ENCODE peak calls at places on chromosomes 12 and 14, in seven cellular contexts. One of them, this sample, is unnamed.

GRCh38 chr12:124319368-124320050 is 24.6 kb downstream of the RFLNA start:
- DNase-seq in Peyer's patch: no peak
- DNase-seq in BE2C: no peak
- DNase-seq in HepG2: no peak
- DNase-seq in A549: no peak
- DNase-seq in GM12865: peak
- DNase-seq in AG04450: no peak
- DNase-seq in this sample: no peak

GRCh38 chr14:37778135-37778943 is 182.9 kb downstream of the TTC6 start:
- DNase-seq in Peyer's patch: no peak
- DNase-seq in BE2C: no peak
- DNase-seq in HepG2: no peak
- DNase-seq in A549: no peak
- DNase-seq in GM12865: no peak
- DNase-seq in AG04450: no peak
- DNase-seq in this sample: no peak

GRCh38 chr14:72443991-72444431 is 449.9 kb downstream of the DPF3 start:
- DNase-seq in Peyer's patch: no peak
- DNase-seq in BE2C: no peak
- DNase-seq in HepG2: no peak
- DNase-seq in A549: no peak
- DNase-seq in GM12865: peak
- DNase-seq in AG04450: no peak
- DNase-seq in this sample: no peak

GRCh38 chr14:97149775-97150174 is 352.6 kb downstream of the VRK1 start:
- DNase-seq in Peyer's patch: no peak
- DNase-seq in BE2C: no peak
- DNase-seq in HepG2: no peak
- DNase-seq in A549: no peak
- DNase-seq in GM12865: no peak
- DNase-seq in AG04450: no peak
- DNase-seq in this sample: no peak

GRCh38 chr14:80681651-80682050 is 259.9 kb downstream of the CEP128 start:
- DNase-seq in Peyer's patch: no peak
- DNase-seq in BE2C: no peak
- DNase-seq in HepG2: no peak
- DNase-seq in A549: no peak
- DNase-seq in GM12865: no peak
- DNase-seq in AG04450: no peak
- DNase-seq in this sample: no peak

GRCh38 chr12:58491296-58491695 is 429.0 kb downstream of the LRIG3 start:
- DNase-seq in Peyer's patch: no peak
- DNase-seq in BE2C: no peak
- DNase-seq in HepG2: no peak
- DNase-seq in A549: no peak
- DNase-seq in GM12865: no peak
- DNase-seq in AG04450: peak
- DNase-seq in this sample: no peak

GRCh38 chr12:13008741-13009380 is 8.8 kb upstream of the HEBP1 start:
- DNase-seq in Peyer's patch: no peak
- DNase-seq in BE2C: no peak
- DNase-seq in HepG2: no peak
- DNase-seq in A549: no peak
- DNase-seq in GM12865: no peak
- DNase-seq in AG04450: no peak
- DNase-seq in this sample: no peak

GRCh38 chr12:116160196-116160595 is 117.3 kb downstream of the MED13L start:
- DNase-seq in Peyer's patch: no peak
- DNase-seq in BE2C: no peak
- DNase-seq in HepG2: no peak
- DNase-seq in A549: peak
- DNase-seq in GM12865: no peak
- DNase-seq in AG04450: no peak
- DNase-seq in this sample: no peak

GRCh38 chr14:61812347-61813100 is 50.3 kb downstream of the SNAPC1 start:
- DNase-seq in Peyer's patch: no peak
- DNase-seq in BE2C: peak
- DNase-seq in HepG2: no peak
- DNase-seq in A549: no peak
- DNase-seq in GM12865: no peak
- DNase-seq in AG04450: no peak
- DNase-seq in this sample: no peak

GRCh38 chr12:102680296-102680695 is 199.9 kb upstream of the IGF1 start:
- DNase-seq in Peyer's patch: no peak
- DNase-seq in BE2C: no peak
- DNase-seq in HepG2: no peak
- DNase-seq in A549: no peak
- DNase-seq in GM12865: no peak
- DNase-seq in AG04450: no peak
- DNase-seq in this sample: no peak
- H3K4me3 ChIP-seq in Peyer's patch: no peak
- H3K4me3 ChIP-seq in BE2C: no peak
- H3K4me3 ChIP-seq in HepG2: no peak
- H3K4me3 ChIP-seq in A549: no peak
- H3K4me3 ChIP-seq in GM12865: no peak
- H3K4me3 ChIP-seq in AG04450: no peak
- H3K4me3 ChIP-seq in this sample: no peak

DNA sequence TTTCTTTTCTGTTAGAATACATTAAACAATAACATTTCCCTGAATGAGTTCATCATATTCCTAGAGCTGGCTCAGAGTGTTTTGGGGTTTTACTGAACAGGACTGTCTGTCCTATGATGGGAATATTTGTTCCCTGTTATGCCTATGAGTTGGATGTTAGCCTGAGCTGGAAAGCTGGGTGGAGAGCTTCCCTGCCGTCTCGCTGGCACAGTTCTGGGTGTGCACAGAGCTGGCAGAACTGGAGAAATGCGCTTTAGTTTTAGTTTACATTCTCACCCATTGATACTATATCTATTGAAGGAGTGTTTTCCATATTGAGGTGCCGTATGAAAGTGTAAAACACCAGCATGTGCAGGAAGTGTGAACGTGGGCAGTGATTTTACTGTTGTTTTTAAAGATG is 462.3 kb downstream of the EGLN3 start:
- DNase-seq in Peyer's patch: no peak
- DNase-seq in BE2C: no peak
- DNase-seq in HepG2: no peak
- DNase-seq in A549: no peak
- DNase-seq in GM12865: no peak
- DNase-seq in AG04450: no peak
- DNase-seq in this sample: no peak
- H3K4me3 ChIP-seq in Peyer's patch: no peak
- H3K4me3 ChIP-seq in BE2C: no peak
- H3K4me3 ChIP-seq in HepG2: no peak
- H3K4me3 ChIP-seq in A549: no peak
- H3K4me3 ChIP-seq in GM12865: no peak
- H3K4me3 ChIP-seq in AG04450: no peak
- H3K4me3 ChIP-seq in this sample: no peak

GRCh38 chr12:96368687-96369086 is 31.6 kb downstream of the CDK17 start:
- DNase-seq in Peyer's patch: no peak
- DNase-seq in BE2C: no peak
- DNase-seq in HepG2: no peak
- DNase-seq in A549: no peak
- DNase-seq in GM12865: no peak
- DNase-seq in AG04450: no peak
- DNase-seq in this sample: no peak

GRCh38 chr12:96365604-96366230 is 34.5 kb downstream of the CDK17 start:
- DNase-seq in Peyer's patch: no peak
- DNase-seq in BE2C: no peak
- DNase-seq in HepG2: no peak
- DNase-seq in A549: no peak
- DNase-seq in GM12865: no peak
- DNase-seq in AG04450: no peak
- DNase-seq in this sample: no peak

GRCh38 chr12:96368233-96368632 is 32.0 kb downstream of the CDK17 start:
- DNase-seq in Peyer's patch: no peak
- DNase-seq in BE2C: peak
- DNase-seq in HepG2: no peak
- DNase-seq in A549: no peak
- DNase-seq in GM12865: peak
- DNase-seq in AG04450: no peak
- DNase-seq in this sample: no peak

GRCh38 chr12:96364092-96364700 is 36.0 kb downstream of the CDK17 start:
- DNase-seq in Peyer's patch: no peak
- DNase-seq in BE2C: no peak
- DNase-seq in HepG2: no peak
- DNase-seq in A549: no peak
- DNase-seq in GM12865: no peak
- DNase-seq in AG04450: no peak
- DNase-seq in this sample: no peak

DNA sequence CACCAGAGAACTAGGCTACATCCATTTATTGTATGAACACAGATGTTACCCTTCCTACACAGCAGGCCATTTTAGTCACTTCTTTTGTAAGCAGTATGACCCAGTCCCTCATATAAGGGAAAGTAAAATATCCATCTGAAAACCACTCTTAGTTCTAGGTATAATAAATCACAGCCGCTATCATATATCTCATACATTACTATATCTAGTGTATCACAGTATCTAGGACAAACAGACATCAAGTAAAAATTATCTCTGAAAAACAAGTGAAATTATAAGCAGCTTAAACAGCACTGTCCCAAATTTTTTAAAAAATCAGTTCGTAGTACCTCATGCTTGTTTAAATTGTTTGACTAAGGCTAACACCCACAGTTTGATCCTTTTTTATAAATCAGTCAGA is 34.0 kb downstream of the CDK17 start:
- DNase-seq in Peyer's patch: no peak
- DNase-seq in BE2C: no peak
- DNase-seq in HepG2: no peak
- DNase-seq in A549: no peak
- DNase-seq in GM12865: no peak
- DNase-seq in AG04450: no peak
- DNase-seq in this sample: no peak
- H3K4me3 ChIP-seq in Peyer's patch: no peak
- H3K4me3 ChIP-seq in BE2C: no peak
- H3K4me3 ChIP-seq in HepG2: no peak
- H3K4me3 ChIP-seq in A549: no peak
- H3K4me3 ChIP-seq in GM12865: no peak
- H3K4me3 ChIP-seq in AG04450: no peak
- H3K4me3 ChIP-seq in this sample: no peak

GRCh38 chr14:74349757-74350156 is 1.5 kb downstream of the VRTN start:
- DNase-seq in Peyer's patch: peak
- DNase-seq in BE2C: no peak
- DNase-seq in HepG2: no peak
- DNase-seq in A549: no peak
- DNase-seq in GM12865: no peak
- DNase-seq in AG04450: no peak
- DNase-seq in this sample: no peak
- H3K4me3 ChIP-seq in Peyer's patch: no peak
- H3K4me3 ChIP-seq in BE2C: no peak
- H3K4me3 ChIP-seq in HepG2: no peak
- H3K4me3 ChIP-seq in A549: no peak
- H3K4me3 ChIP-seq in GM12865: no peak
- H3K4me3 ChIP-seq in AG04450: no peak
- H3K4me3 ChIP-seq in this sample: no peak

This sample was measured in AG09309.